ENCODE peak calls at places on chromosome 10, in four cellular contexts. L is GM12878, K is H1, H is HCT116. E is an unnamed sample.

GRCh38 chr10:4596951-4597350 is 229.1 kb upstream of the AKR1E2 start:
- DNase-seq in L (no peak), K (no peak), H (no peak), E (no peak)

GRCh38 chr10:111211756-111212155 is 134.9 kb downstream of the ADRA2A start:
- DNase-seq in L (no peak), K (no peak), H (no peak), E (no peak)

GRCh38 chr10:31031205-31031665 is 430 bp downstream of the ZNF438 start:
- DNase-seq in L (peak; percentile 67), K (no peak), H (no peak), E (no peak)

GRCh38 chr10:60399343-60399742 is 9.7 kb upstream of the ANK3 start:
- DNase-seq in L (no peak), K (no peak), H (no peak), E (no peak)

GRCh38 chr10:93165367-93165766 is 91.7 kb downstream of the CYP26A1 start:
- DNase-seq in L (no peak), K (no peak), H (no peak), E (no peak)

GRCh38 chr10:132465193-132465888 is 68.3 kb downstream of the PWWP2B start:
- DNase-seq in L (no peak), K (no peak), H (no peak), E (no peak)

GRCh38 chr10:130326954-130327353 is 190.8 kb downstream of the GLRX3 start:
- DNase-seq in L (no peak), K (no peak), H (no peak), E (no peak)

GRCh38 chr10:131532291-131532690 is 220.8 kb upstream of the TCERG1L start:
- DNase-seq in L (no peak), K (no peak), H (no peak), E (no peak)

GRCh38 chr10:128811943-128812342 is 655.1 kb upstream of the MGMT start:
- DNase-seq in L (no peak), K (peak; percentile 32), H (no peak), E (no peak)

DNA sequence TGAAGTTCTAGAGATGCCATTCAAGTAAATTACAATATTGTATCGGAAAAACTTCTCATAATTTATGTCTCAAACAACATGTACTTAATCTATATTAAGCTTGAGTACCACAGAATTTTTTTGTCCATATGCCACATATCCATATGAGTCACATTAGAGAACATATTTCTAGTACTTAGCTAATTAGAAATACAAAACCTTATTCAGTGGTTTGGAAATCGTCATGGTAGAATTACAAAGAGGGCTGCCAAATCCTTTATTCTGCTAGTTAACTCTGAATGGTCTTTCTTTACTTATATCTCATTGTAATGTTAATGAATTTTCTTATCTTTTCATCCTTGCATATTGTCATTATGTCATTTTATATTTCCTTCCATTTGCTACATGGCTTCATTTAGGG is 9.0 kb upstream of the VIM start:
- DNase-seq in L (no peak), K (no peak), H (no peak), E (no peak)
- TF ChIP-seq JUND in L (no peak), K (no peak), H (no peak), E (no peak)

DNA sequence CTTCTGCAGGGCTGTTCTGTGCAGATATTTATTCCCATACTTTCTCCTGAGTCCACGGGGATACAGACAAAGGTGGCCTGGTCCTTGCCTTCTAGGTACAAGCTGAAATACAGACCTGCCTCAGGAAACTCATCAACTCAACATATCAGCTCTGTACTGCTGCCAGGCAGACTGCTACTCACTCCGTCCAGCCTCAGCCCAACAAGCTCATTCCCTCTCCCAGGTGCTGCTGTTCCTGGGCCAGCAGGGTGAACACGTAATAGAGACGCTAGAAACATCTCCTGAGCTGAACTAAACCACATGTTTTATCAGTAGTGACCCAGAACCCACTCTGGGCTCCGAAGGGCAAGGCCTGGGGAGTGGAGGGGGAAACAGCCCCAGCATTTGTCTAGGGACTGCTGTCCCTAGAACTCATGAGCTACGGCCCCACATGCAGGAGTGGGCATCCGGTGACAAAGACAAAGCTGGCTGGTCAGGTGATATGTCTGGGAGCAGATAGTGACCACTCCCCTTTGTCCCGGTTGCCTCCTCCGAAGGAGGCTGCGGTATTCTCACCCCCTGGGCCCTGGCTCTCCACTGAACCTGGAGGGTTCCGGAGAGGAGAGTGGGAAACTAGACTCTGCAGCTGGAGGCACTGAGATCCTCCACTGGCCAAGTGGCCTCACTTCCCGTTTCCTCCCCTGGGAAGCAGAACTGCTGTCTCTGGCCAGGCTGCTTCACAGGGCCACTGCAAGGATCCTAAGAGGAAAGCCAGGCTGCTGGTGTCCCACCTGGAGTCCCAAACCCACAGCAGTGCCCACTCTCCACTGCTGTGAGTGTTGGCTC is 116.1 kb downstream of the FAM53B start:
- DNase-seq in L (no peak), K (no peak), H (no peak), E (no peak)
- TF ChIP-seq JUND in L (no peak), K (no peak), H (no peak), E (no peak)

DNA sequence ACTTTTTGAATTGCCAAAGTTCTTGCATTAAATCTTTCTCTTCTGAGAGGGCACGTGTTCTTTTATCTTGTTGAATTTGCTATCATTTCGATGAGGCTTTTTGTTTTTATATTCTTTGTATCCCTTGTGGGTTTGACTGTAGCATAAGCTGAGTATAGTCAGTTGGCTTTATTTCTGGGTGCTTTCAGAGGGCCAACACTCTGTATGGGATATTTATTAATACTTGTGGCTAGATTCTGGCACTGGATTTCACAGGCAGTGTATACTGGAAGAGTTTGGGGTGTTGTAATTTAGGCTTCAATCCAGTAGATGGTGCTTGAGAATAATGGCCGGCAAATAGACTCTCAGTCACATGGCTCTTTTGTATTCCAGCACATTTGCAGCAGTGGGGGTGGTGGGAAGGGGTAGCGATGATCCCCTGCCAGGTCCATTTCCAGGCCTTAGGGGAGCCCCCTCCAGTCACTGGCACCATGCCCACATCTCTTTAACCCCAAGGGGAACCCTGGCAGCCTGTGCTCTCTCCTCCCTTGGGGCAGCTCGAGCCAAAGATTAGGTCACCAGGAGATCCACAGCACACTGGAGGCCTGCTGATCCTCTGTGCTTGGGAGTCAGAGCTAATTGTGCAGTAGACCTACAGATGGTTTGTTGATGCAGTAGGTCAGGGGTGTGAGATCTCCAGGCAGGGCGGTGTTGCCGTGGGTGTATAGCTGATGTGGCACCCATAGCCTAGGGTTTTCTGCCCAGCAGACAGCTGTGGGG is 81.7 kb downstream of the PTPN20 start:
- DNase-seq in L (no peak), K (peak; percentile 56), H (peak; percentile 45), E (peak; percentile 19)
- TF ChIP-seq JUND in L (no peak), K (no peak), H (no peak), E (no peak)

GRCh38 chr10:6171891-6172354 is 30.8 kb upstream of the PFKFB3 start:
- DNase-seq in L (peak; percentile 24), K (no peak), H (no peak), E (no peak)
- TF ChIP-seq JUND in L (no peak), K (no peak), H (no peak), E (no peak)

GRCh38 chr10:95329296-95329695 is 38.5 kb upstream of the PDLIM1 start:
- DNase-seq in L (no peak), K (no peak), H (no peak), E (no peak)
- TF ChIP-seq JUND in L (no peak), K (no peak), H (no peak), E (no peak)

DNA sequence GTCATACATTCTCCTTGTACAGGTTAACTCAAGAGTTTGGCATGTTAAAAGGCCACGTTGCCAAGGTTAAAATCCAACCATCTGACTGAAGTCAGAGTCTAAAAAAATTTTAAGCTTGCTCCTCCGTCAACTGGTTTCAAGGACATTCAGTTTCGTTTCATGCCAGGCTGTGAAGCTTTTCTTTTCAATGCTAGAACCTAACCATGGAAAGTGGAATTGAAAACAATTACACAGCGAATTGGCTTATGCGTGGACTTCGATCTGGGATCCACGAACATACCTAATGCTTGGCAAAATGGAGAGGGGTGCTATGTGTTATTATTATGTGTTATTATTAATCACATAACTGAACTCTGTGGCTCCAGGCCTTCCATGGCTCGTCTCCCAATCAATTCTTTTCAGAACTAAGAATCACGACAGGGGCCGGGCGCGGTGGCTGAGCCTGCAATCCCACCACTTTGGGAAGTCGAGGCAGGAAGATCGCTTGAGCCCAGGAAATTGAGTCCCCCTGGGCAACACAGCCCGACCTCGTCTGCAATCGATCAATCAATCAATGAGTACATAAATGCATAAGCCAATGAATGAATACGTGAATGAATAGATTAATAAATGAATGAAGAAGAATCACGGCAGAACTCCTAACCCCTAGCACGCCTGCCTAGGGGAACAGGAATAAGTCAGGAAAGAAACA is 785 bp upstream of the ARL5B start:
- DNase-seq in L (peak; percentile 43), K (no peak), H (no peak), E (peak; percentile 4)
- TF ChIP-seq JUND in L (no peak), K (no peak), H (no peak), E (no peak)

DNA sequence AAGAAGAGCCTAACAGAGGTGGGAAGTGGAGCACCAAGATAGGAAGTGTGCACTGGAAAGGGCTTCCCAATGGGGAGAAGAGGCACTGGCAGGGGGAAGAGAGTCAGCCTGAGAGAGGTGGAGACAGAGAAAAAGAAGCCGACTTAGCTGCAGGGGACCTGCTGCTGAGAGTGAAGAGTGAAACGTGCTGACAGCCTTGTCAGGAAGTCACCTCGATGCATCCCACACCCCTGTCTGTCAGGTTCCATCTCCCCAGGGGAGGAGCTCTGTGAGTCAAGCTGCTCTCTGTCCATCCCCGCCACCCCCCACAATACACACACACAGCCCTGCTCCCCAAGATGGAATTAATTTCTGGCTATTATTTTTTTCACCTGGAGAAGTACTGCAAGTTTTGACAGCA is 14.0 kb downstream of the KAZALD1 start:
- DNase-seq in L (no peak), K (no peak), H (no peak), E (no peak)
- TF ChIP-seq JUND in L (no peak), K (no peak), H (no peak), E (no peak)

E was measured in T47D.